ENCODE peak calls at places on chromosome 5, in four cellular contexts. V is Calu3, B is activated T-cell treated with anti-CD3 and anti-CD28 coated beads for 24 hours, H is T-helper 1 cell. F is an unnamed sample.

GRCh38 chr5:176725521-176725920 is 78.2 kb downstream of the TSPAN17 start:
- DNase-seq in B (no peak), V (no peak), H (no peak), F (no peak)

GRCh38 chr5:176543428-176544182 is 5.5 kb upstream of the CDHR2 start:
- DNase-seq in B (peak), H (peak), V (peak), F (peak)

GRCh38 chr5:21171038-21171437 is 1183.0 kb upstream of the CDH18 start:
- DNase-seq in V (no peak), H (no peak), B (no peak), F (no peak)

GRCh38 chr5:40442346-40442745 is 237.4 kb upstream of the PTGER4 start:
- DNase-seq in V (peak), H (no peak), B (no peak), F (no peak)

GRCh38 chr5:173454381-173454763 is 126.2 kb upstream of the STC2 start:
- DNase-seq in V (no peak), B (no peak), H (no peak), F (no peak)

GRCh38 chr5:142323480-142324376 is 1.1 kb downstream of the SPRY4 start:
- DNase-seq in H (no peak), B (no peak), V (peak), F (no peak)

GRCh38 chr5:1987471-1987870 is 104.7 kb upstream of the IRX4 start:
- DNase-seq in V (no peak), B (no peak), H (no peak), F (no peak)

GRCh38 chr5:1801954-1802295 is 718 bp downstream of the NDUFS6 start:
- DNase-seq in B (no peak), V (peak), H (no peak), F (no peak)

GRCh38 chr5:71693828-71694427 is 25.1 kb upstream of the CARTPT start:
- DNase-seq in B (no peak), H (no peak), V (no peak), F (no peak)

GRCh38 chr5:129063483-129064136 is 30.9 kb upstream of the ISOC1 start:
- DNase-seq in H (no peak), V (no peak), B (no peak), F (no peak)

GRCh38 chr5:144247131-144247530 is 76.5 kb downstream of the KCTD16 start:
- DNase-seq in V (no peak), H (no peak), B (no peak), F (no peak)

GRCh38 chr5:178388381-178389030 is 155.9 kb upstream of the PHYKPL start:
- DNase-seq in H (no peak), V (no peak), B (no peak), F (no peak)

GRCh38 chr5:115415143-115415491 is 118.7 kb upstream of the CCDC112 start:
- DNase-seq in H (no peak), B (no peak), V (peak), F (no peak)

F was measured in effector CD4-positive, alpha-beta T cell.